ENCODE peak calls at places on chromosomes 11 and 22, in six cellular contexts. One of them, this sample, is unnamed.

GRCh38 chr11:86449993-86450629 is 75.4 kb downstream of the CCDC81 start:
- DNase-seq in ACHN: no peak
- DNase-seq in stimulated activated CD8-positive, alpha-beta memory T cell treated with anti-CD3 and anti-CD28 coated beads, Interleukin-7, amount 100 ng/mL, for 4 hours: no peak
- DNase-seq in astrocyte of the cerebellum: no peak
- DNase-seq in NCI-H2029: no peak
- DNase-seq in activated naive CD4-positive, alpha-beta T cell: no peak
- DNase-seq in this sample: no peak

GRCh38 chr11:122900803-122901202 is 18.2 kb downstream of the JHY start:
- DNase-seq in astrocyte of the cerebellum: no peak
- DNase-seq in ACHN: no peak
- DNase-seq in activated naive CD4-positive, alpha-beta T cell: no peak
- DNase-seq in NCI-H2029: no peak
- DNase-seq in stimulated activated CD8-positive, alpha-beta memory T cell treated with anti-CD3 and anti-CD28 coated beads, Interleukin-7, amount 100 ng/mL, for 4 hours: no peak
- DNase-seq in this sample: peak

GRCh38 chr22:49825944-49826602 is 1.6 kb downstream of the BRD1 start:
- DNase-seq in NCI-H2029: no peak
- DNase-seq in stimulated activated CD8-positive, alpha-beta memory T cell treated with anti-CD3 and anti-CD28 coated beads, Interleukin-7, amount 100 ng/mL, for 4 hours: peak
- DNase-seq in activated naive CD4-positive, alpha-beta T cell: peak
- DNase-seq in ACHN: peak
- DNase-seq in astrocyte of the cerebellum: no peak
- DNase-seq in this sample: no peak

GRCh38 chr11:68413591-68413999 is 47.0 kb upstream of the PPP6R3 start:
- DNase-seq in astrocyte of the cerebellum: no peak
- DNase-seq in NCI-H2029: no peak
- DNase-seq in activated naive CD4-positive, alpha-beta T cell: no peak
- DNase-seq in ACHN: no peak
- DNase-seq in stimulated activated CD8-positive, alpha-beta memory T cell treated with anti-CD3 and anti-CD28 coated beads, Interleukin-7, amount 100 ng/mL, for 4 hours: no peak
- DNase-seq in this sample: no peak

GRCh38 chr22:46905415-46905814 is 143.0 kb downstream of the TBC1D22A start:
- DNase-seq in ACHN: no peak
- DNase-seq in astrocyte of the cerebellum: no peak
- DNase-seq in activated naive CD4-positive, alpha-beta T cell: no peak
- DNase-seq in stimulated activated CD8-positive, alpha-beta memory T cell treated with anti-CD3 and anti-CD28 coated beads, Interleukin-7, amount 100 ng/mL, for 4 hours: no peak
- DNase-seq in NCI-H2029: no peak
- DNase-seq in this sample: no peak

GRCh38 chr11:71070490-71071455 is 181.6 kb downstream of the SHANK2 start:
- DNase-seq in activated naive CD4-positive, alpha-beta T cell: no peak
- DNase-seq in astrocyte of the cerebellum: no peak
- DNase-seq in stimulated activated CD8-positive, alpha-beta memory T cell treated with anti-CD3 and anti-CD28 coated beads, Interleukin-7, amount 100 ng/mL, for 4 hours: no peak
- DNase-seq in ACHN: no peak
- DNase-seq in NCI-H2029: no peak
- DNase-seq in this sample: no peak

GRCh38 chr22:20552913-20553401 is 45.5 kb downstream of the MED15 start:
- DNase-seq in ACHN: peak
- DNase-seq in activated naive CD4-positive, alpha-beta T cell: no peak
- DNase-seq in stimulated activated CD8-positive, alpha-beta memory T cell treated with anti-CD3 and anti-CD28 coated beads, Interleukin-7, amount 100 ng/mL, for 4 hours: no peak
- DNase-seq in astrocyte of the cerebellum: no peak
- DNase-seq in NCI-H2029: no peak
- DNase-seq in this sample: no peak

GRCh38 chr22:40243891-40244290 is 66.2 kb downstream of the TNRC6B start:
- DNase-seq in astrocyte of the cerebellum: no peak
- DNase-seq in NCI-H2029: no peak
- DNase-seq in stimulated activated CD8-positive, alpha-beta memory T cell treated with anti-CD3 and anti-CD28 coated beads, Interleukin-7, amount 100 ng/mL, for 4 hours: no peak
- DNase-seq in ACHN: no peak
- DNase-seq in activated naive CD4-positive, alpha-beta T cell: no peak
- DNase-seq in this sample: no peak

GRCh38 chr11:46920709-46921108 is 2.4 kb upstream of the LRP4 start:
- DNase-seq in astrocyte of the cerebellum: peak
- DNase-seq in NCI-H2029: no peak
- DNase-seq in stimulated activated CD8-positive, alpha-beta memory T cell treated with anti-CD3 and anti-CD28 coated beads, Interleukin-7, amount 100 ng/mL, for 4 hours: no peak
- DNase-seq in activated naive CD4-positive, alpha-beta T cell: no peak
- DNase-seq in ACHN: peak
- DNase-seq in this sample: no peak

GRCh38 chr11:130553306-130553705 is 104.9 kb downstream of the ADAMTS15 start:
- DNase-seq in ACHN: no peak
- DNase-seq in activated naive CD4-positive, alpha-beta T cell: no peak
- DNase-seq in stimulated activated CD8-positive, alpha-beta memory T cell treated with anti-CD3 and anti-CD28 coated beads, Interleukin-7, amount 100 ng/mL, for 4 hours: no peak
- DNase-seq in astrocyte of the cerebellum: peak
- DNase-seq in NCI-H2029: no peak
- DNase-seq in this sample: no peak

GRCh38 chr11:35969089-35970046 is 25.5 kb downstream of the LDLRAD3 start:
- DNase-seq in activated naive CD4-positive, alpha-beta T cell: no peak
- DNase-seq in ACHN: no peak
- DNase-seq in stimulated activated CD8-positive, alpha-beta memory T cell treated with anti-CD3 and anti-CD28 coated beads, Interleukin-7, amount 100 ng/mL, for 4 hours: no peak
- DNase-seq in astrocyte of the cerebellum: no peak
- DNase-seq in NCI-H2029: peak
- DNase-seq in this sample: no peak

GRCh38 chr22:49933236-49933921 is 14.9 kb downstream of the CRELD2 start:
- DNase-seq in NCI-H2029: no peak
- DNase-seq in ACHN: no peak
- DNase-seq in activated naive CD4-positive, alpha-beta T cell: no peak
- DNase-seq in astrocyte of the cerebellum: no peak
- DNase-seq in stimulated activated CD8-positive, alpha-beta memory T cell treated with anti-CD3 and anti-CD28 coated beads, Interleukin-7, amount 100 ng/mL, for 4 hours: no peak
- DNase-seq in this sample: no peak

GRCh38 chr22:30000566-30000965 is 79.7 kb upstream of the HORMAD2 start:
- DNase-seq in astrocyte of the cerebellum: no peak
- DNase-seq in NCI-H2029: no peak
- DNase-seq in stimulated activated CD8-positive, alpha-beta memory T cell treated with anti-CD3 and anti-CD28 coated beads, Interleukin-7, amount 100 ng/mL, for 4 hours: no peak
- DNase-seq in ACHN: no peak
- DNase-seq in activated naive CD4-positive, alpha-beta T cell: no peak
- DNase-seq in this sample: no peak

GRCh38 chr11:23995891-23996290 is 501.0 kb upstream of the LUZP2 start:
- DNase-seq in stimulated activated CD8-positive, alpha-beta memory T cell treated with anti-CD3 and anti-CD28 coated beads, Interleukin-7, amount 100 ng/mL, for 4 hours: no peak
- DNase-seq in NCI-H2029: no peak
- DNase-seq in astrocyte of the cerebellum: no peak
- DNase-seq in ACHN: no peak
- DNase-seq in activated naive CD4-positive, alpha-beta T cell: no peak
- DNase-seq in this sample: no peak

GRCh38 chr11:114061053-114062049 is 1.8 kb downstream of the ZBTB16 start:
- DNase-seq in stimulated activated CD8-positive, alpha-beta memory T cell treated with anti-CD3 and anti-CD28 coated beads, Interleukin-7, amount 100 ng/mL, for 4 hours: no peak
- DNase-seq in ACHN: no peak
- DNase-seq in NCI-H2029: no peak
- DNase-seq in activated naive CD4-positive, alpha-beta T cell: no peak
- DNase-seq in astrocyte of the cerebellum: no peak
- DNase-seq in this sample: no peak

GRCh38 chr11:56799691-56800090 is 51.2 kb upstream of the OR9G4 start:
- DNase-seq in activated naive CD4-positive, alpha-beta T cell: no peak
- DNase-seq in astrocyte of the cerebellum: no peak
- DNase-seq in ACHN: no peak
- DNase-seq in NCI-H2029: no peak
- DNase-seq in stimulated activated CD8-positive, alpha-beta memory T cell treated with anti-CD3 and anti-CD28 coated beads, Interleukin-7, amount 100 ng/mL, for 4 hours: no peak
- DNase-seq in this sample: no peak

GRCh38 chr11:17972987-17973386 is 39.9 kb downstream of the SERGEF start:
- DNase-seq in astrocyte of the cerebellum: peak
- DNase-seq in stimulated activated CD8-positive, alpha-beta memory T cell treated with anti-CD3 and anti-CD28 coated beads, Interleukin-7, amount 100 ng/mL, for 4 hours: no peak
- DNase-seq in ACHN: peak
- DNase-seq in activated naive CD4-positive, alpha-beta T cell: no peak
- DNase-seq in NCI-H2029: no peak
- DNase-seq in this sample: no peak

GRCh38 chr22:42939941-42940653 is 74.9 kb downstream of the PACSIN2 start:
- DNase-seq in NCI-H2029: peak
- DNase-seq in stimulated activated CD8-positive, alpha-beta memory T cell treated with anti-CD3 and anti-CD28 coated beads, Interleukin-7, amount 100 ng/mL, for 4 hours: no peak
- DNase-seq in ACHN: peak
- DNase-seq in astrocyte of the cerebellum: peak
- DNase-seq in activated naive CD4-positive, alpha-beta T cell: no peak
- DNase-seq in this sample: no peak

GRCh38 chr22:27228771-27229170 is 571.4 kb downstream of the MIAT start:
- DNase-seq in NCI-H2029: no peak
- DNase-seq in ACHN: no peak
- DNase-seq in astrocyte of the cerebellum: no peak
- DNase-seq in activated naive CD4-positive, alpha-beta T cell: no peak
- DNase-seq in stimulated activated CD8-positive, alpha-beta memory T cell treated with anti-CD3 and anti-CD28 coated beads, Interleukin-7, amount 100 ng/mL, for 4 hours: no peak
- DNase-seq in this sample: no peak

GRCh38 chr11:78504708-78505107 is 70.0 kb downstream of the NARS2 start:
- DNase-seq in astrocyte of the cerebellum: no peak
- DNase-seq in activated naive CD4-positive, alpha-beta T cell: no peak
- DNase-seq in ACHN: no peak
- DNase-seq in NCI-H2029: no peak
- DNase-seq in stimulated activated CD8-positive, alpha-beta memory T cell treated with anti-CD3 and anti-CD28 coated beads, Interleukin-7, amount 100 ng/mL, for 4 hours: no peak
- DNase-seq in this sample: no peak

GRCh38 chr22:20105456-20106204 is 10.3 kb upstream of the RANBP1 start:
- DNase-seq in NCI-H2029: no peak
- DNase-seq in stimulated activated CD8-positive, alpha-beta memory T cell treated with anti-CD3 and anti-CD28 coated beads, Interleukin-7, amount 100 ng/mL, for 4 hours: no peak
- DNase-seq in astrocyte of the cerebellum: no peak
- DNase-seq in activated naive CD4-positive, alpha-beta T cell: no peak
- DNase-seq in ACHN: no peak
- DNase-seq in this sample: no peak

GRCh38 chr11:1041471-1041870 is 5.0 kb upstream of the MUC6 start:
- DNase-seq in activated naive CD4-positive, alpha-beta T cell: no peak
- DNase-seq in astrocyte of the cerebellum: no peak
- DNase-seq in NCI-H2029: no peak
- DNase-seq in stimulated activated CD8-positive, alpha-beta memory T cell treated with anti-CD3 and anti-CD28 coated beads, Interleukin-7, amount 100 ng/mL, for 4 hours: no peak
- DNase-seq in ACHN: no peak
- DNase-seq in this sample: no peak

GRCh38 chr11:110196241-110196754 is 100.1 kb downstream of the RDX start:
- DNase-seq in ACHN: peak
- DNase-seq in NCI-H2029: no peak
- DNase-seq in activated naive CD4-positive, alpha-beta T cell: no peak
- DNase-seq in astrocyte of the cerebellum: peak
- DNase-seq in stimulated activated CD8-positive, alpha-beta memory T cell treated with anti-CD3 and anti-CD28 coated beads, Interleukin-7, amount 100 ng/mL, for 4 hours: no peak
- DNase-seq in this sample: no peak

GRCh38 chr22:43925433-43926348 is 2.1 kb downstream of the PNPLA3 start:
- DNase-seq in astrocyte of the cerebellum: no peak
- DNase-seq in ACHN: peak
- DNase-seq in stimulated activated CD8-positive, alpha-beta memory T cell treated with anti-CD3 and anti-CD28 coated beads, Interleukin-7, amount 100 ng/mL, for 4 hours: no peak
- DNase-seq in NCI-H2029: no peak
- DNase-seq in activated naive CD4-positive, alpha-beta T cell: no peak
- DNase-seq in this sample: no peak

GRCh38 chr22:29994941-29995340 is 85.3 kb upstream of the HORMAD2 start:
- DNase-seq in astrocyte of the cerebellum: no peak
- DNase-seq in stimulated activated CD8-positive, alpha-beta memory T cell treated with anti-CD3 and anti-CD28 coated beads, Interleukin-7, amount 100 ng/mL, for 4 hours: no peak
- DNase-seq in NCI-H2029: peak
- DNase-seq in ACHN: peak
- DNase-seq in activated naive CD4-positive, alpha-beta T cell: no peak
- DNase-seq in this sample: no peak

GRCh38 chr11:81644239-81644840 is 1089.3 kb downstream of the FAM181B start:
- DNase-seq in astrocyte of the cerebellum: peak
- DNase-seq in activated naive CD4-positive, alpha-beta T cell: no peak
- DNase-seq in stimulated activated CD8-positive, alpha-beta memory T cell treated with anti-CD3 and anti-CD28 coated beads, Interleukin-7, amount 100 ng/mL, for 4 hours: no peak
- DNase-seq in ACHN: peak
- DNase-seq in NCI-H2029: no peak
- DNase-seq in this sample: no peak

GRCh38 chr11:9081153-9081552 is 10.2 kb downstream of the SCUBE2 start:
- DNase-seq in astrocyte of the cerebellum: no peak
- DNase-seq in ACHN: no peak
- DNase-seq in NCI-H2029: no peak
- DNase-seq in stimulated activated CD8-positive, alpha-beta memory T cell treated with anti-CD3 and anti-CD28 coated beads, Interleukin-7, amount 100 ng/mL, for 4 hours: no peak
- DNase-seq in activated naive CD4-positive, alpha-beta T cell: no peak
- DNase-seq in this sample: no peak

GRCh38 chr11:43830928-43831440 is 49.6 kb upstream of the ALKBH3 start:
- DNase-seq in astrocyte of the cerebellum: peak
- DNase-seq in ACHN: peak
- DNase-seq in activated naive CD4-positive, alpha-beta T cell: no peak
- DNase-seq in stimulated activated CD8-positive, alpha-beta memory T cell treated with anti-CD3 and anti-CD28 coated beads, Interleukin-7, amount 100 ng/mL, for 4 hours: peak
- DNase-seq in NCI-H2029: no peak
- DNase-seq in this sample: no peak

GRCh38 chr22:19383292-19383691 is 48.2 kb downstream of the HIRA start:
- DNase-seq in astrocyte of the cerebellum: no peak
- DNase-seq in activated naive CD4-positive, alpha-beta T cell: no peak
- DNase-seq in ACHN: no peak
- DNase-seq in stimulated activated CD8-positive, alpha-beta memory T cell treated with anti-CD3 and anti-CD28 coated beads, Interleukin-7, amount 100 ng/mL, for 4 hours: no peak
- DNase-seq in NCI-H2029: no peak
- DNase-seq in this sample: no peak

GRCh38 chr11:122165972-122166371 is 50.0 kb upstream of the BLID start:
- DNase-seq in stimulated activated CD8-positive, alpha-beta memory T cell treated with anti-CD3 and anti-CD28 coated beads, Interleukin-7, amount 100 ng/mL, for 4 hours: no peak
- DNase-seq in activated naive CD4-positive, alpha-beta T cell: no peak
- DNase-seq in ACHN: no peak
- DNase-seq in NCI-H2029: no peak
- DNase-seq in astrocyte of the cerebellum: no peak
- DNase-seq in this sample: peak

GRCh38 chr22:20957691-20958440 is 9.2 kb upstream of the AIFM3 start:
- DNase-seq in NCI-H2029: no peak
- DNase-seq in ACHN: peak
- DNase-seq in stimulated activated CD8-positive, alpha-beta memory T cell treated with anti-CD3 and anti-CD28 coated beads, Interleukin-7, amount 100 ng/mL, for 4 hours: no peak
- DNase-seq in astrocyte of the cerebellum: no peak
- DNase-seq in activated naive CD4-positive, alpha-beta T cell: no peak
- DNase-seq in this sample: no peak

GRCh38 chr22:50105529-50106100 is 15.8 kb downstream of the MOV10L1 start:
- DNase-seq in activated naive CD4-positive, alpha-beta T cell: no peak
- DNase-seq in ACHN: no peak
- DNase-seq in stimulated activated CD8-positive, alpha-beta memory T cell treated with anti-CD3 and anti-CD28 coated beads, Interleukin-7, amount 100 ng/mL, for 4 hours: no peak
- DNase-seq in astrocyte of the cerebellum: no peak
- DNase-seq in NCI-H2029: no peak
- DNase-seq in this sample: no peak

GRCh38 chr11:14584595-14584994 is 59.0 kb upstream of the PDE3B start:
- DNase-seq in activated naive CD4-positive, alpha-beta T cell: no peak
- DNase-seq in ACHN: no peak
- DNase-seq in stimulated activated CD8-positive, alpha-beta memory T cell treated with anti-CD3 and anti-CD28 coated beads, Interleukin-7, amount 100 ng/mL, for 4 hours: no peak
- DNase-seq in NCI-H2029: no peak
- DNase-seq in astrocyte of the cerebellum: no peak
- DNase-seq in this sample: no peak

GRCh38 chr11:65849771-65850216 is 8.2 kb downstream of the CFL1 start:
- DNase-seq in NCI-H2029: no peak
- DNase-seq in stimulated activated CD8-positive, alpha-beta memory T cell treated with anti-CD3 and anti-CD28 coated beads, Interleukin-7, amount 100 ng/mL, for 4 hours: no peak
- DNase-seq in activated naive CD4-positive, alpha-beta T cell: no peak
- DNase-seq in astrocyte of the cerebellum: no peak
- DNase-seq in ACHN: no peak
- DNase-seq in this sample: no peak

GRCh38 chr11:125180413-125181305 is 16.1 kb downstream of the PKNOX2 start:
- DNase-seq in astrocyte of the cerebellum: peak
- DNase-seq in stimulated activated CD8-positive, alpha-beta memory T cell treated with anti-CD3 and anti-CD28 coated beads, Interleukin-7, amount 100 ng/mL, for 4 hours: no peak
- DNase-seq in activated naive CD4-positive, alpha-beta T cell: no peak
- DNase-seq in NCI-H2029: no peak
- DNase-seq in ACHN: no peak
- DNase-seq in this sample: no peak

GRCh38 chr11:111393096-111393495 is 14.0 kb upstream of the POU2AF1 start:
- DNase-seq in activated naive CD4-positive, alpha-beta T cell: no peak
- DNase-seq in stimulated activated CD8-positive, alpha-beta memory T cell treated with anti-CD3 and anti-CD28 coated beads, Interleukin-7, amount 100 ng/mL, for 4 hours: no peak
- DNase-seq in ACHN: no peak
- DNase-seq in NCI-H2029: no peak
- DNase-seq in astrocyte of the cerebellum: no peak
- DNase-seq in this sample: no peak